ENCODE peak calls at places on chromosome 17, in eight cellular contexts. One of them, this sample, is unnamed.

GRCh38 chr17:1561420-1562177 is 993 bp downstream of the PITPNA start:
- DNase-seq in SK-N-SH: peak; percentile 79
- DNase-seq in AG04450: no peak
- DNase-seq in CD4-positive, alpha-beta memory T cell: no peak
- DNase-seq in A549: peak; percentile 63
- DNase-seq in OCI-LY7: peak; percentile 51
- DNase-seq in kidney epithelial cell: no peak
- DNase-seq in HCT116: no peak
- DNase-seq in this sample: no peak

GRCh38 chr17:70374496-70374895 is 205.2 kb downstream of the KCNJ2 start:
- DNase-seq in SK-N-SH: peak; percentile 18
- DNase-seq in AG04450: no peak
- DNase-seq in CD4-positive, alpha-beta memory T cell: no peak
- DNase-seq in A549: no peak
- DNase-seq in OCI-LY7: no peak
- DNase-seq in kidney epithelial cell: no peak
- DNase-seq in HCT116: no peak
- DNase-seq in this sample: no peak

GRCh38 chr17:81517339-81518112 is 4.9 kb upstream of the ACTG1 start:
- DNase-seq in SK-N-SH: no peak
- DNase-seq in AG04450: no peak
- DNase-seq in CD4-positive, alpha-beta memory T cell: peak; percentile 39
- DNase-seq in A549: no peak
- DNase-seq in OCI-LY7: peak; percentile 94
- DNase-seq in kidney epithelial cell: no peak
- DNase-seq in HCT116: no peak
- DNase-seq in this sample: no peak

GRCh38 chr17:39867891-39868553 is at the start of gene ZPBP2:
- DNase-seq in SK-N-SH: no peak
- DNase-seq in AG04450: no peak
- DNase-seq in CD4-positive, alpha-beta memory T cell: no peak
- DNase-seq in A549: no peak
- DNase-seq in OCI-LY7: no peak
- DNase-seq in kidney epithelial cell: no peak
- DNase-seq in HCT116: no peak
- DNase-seq in this sample: no peak

GRCh38 chr17:46043606-46044005 is 44.6 kb downstream of the STH start:
- DNase-seq in SK-N-SH: no peak
- DNase-seq in AG04450: no peak
- DNase-seq in CD4-positive, alpha-beta memory T cell: no peak
- DNase-seq in A549: no peak
- DNase-seq in OCI-LY7: no peak
- DNase-seq in kidney epithelial cell: no peak
- DNase-seq in HCT116: no peak
- DNase-seq in this sample: no peak

GRCh38 chr17:48995332-48995870 is 1.8 kb upstream of the IGF2BP1 start:
- DNase-seq in SK-N-SH: no peak
- DNase-seq in AG04450: no peak
- DNase-seq in CD4-positive, alpha-beta memory T cell: no peak
- DNase-seq in A549: no peak
- DNase-seq in OCI-LY7: peak; percentile 24
- DNase-seq in kidney epithelial cell: no peak
- DNase-seq in HCT116: no peak
- DNase-seq in this sample: no peak

GRCh38 chr17:520447-521167 is 168.0 kb upstream of the RPH3AL start:
- DNase-seq in SK-N-SH: peak; percentile 41
- DNase-seq in AG04450: peak; percentile 39
- DNase-seq in CD4-positive, alpha-beta memory T cell: no peak
- DNase-seq in A549: no peak
- DNase-seq in OCI-LY7: no peak
- DNase-seq in kidney epithelial cell: peak; percentile 54
- DNase-seq in HCT116: no peak
- DNase-seq in this sample: no peak

GRCh38 chr17:69358688-69359596 is 32.0 kb upstream of the ABCA5 start:
- DNase-seq in SK-N-SH: peak; percentile 36
- DNase-seq in AG04450: no peak
- DNase-seq in CD4-positive, alpha-beta memory T cell: no peak
- DNase-seq in A549: no peak
- DNase-seq in OCI-LY7: peak; percentile 76
- DNase-seq in kidney epithelial cell: no peak
- DNase-seq in HCT116: peak; percentile 26
- DNase-seq in this sample: peak; percentile 41

GRCh38 chr17:21278304-21279197 is 6.0 kb upstream of the MAP2K3 start:
- DNase-seq in SK-N-SH: no peak
- DNase-seq in AG04450: no peak
- DNase-seq in CD4-positive, alpha-beta memory T cell: peak; percentile 83
- DNase-seq in A549: no peak
- DNase-seq in OCI-LY7: peak; percentile 85
- DNase-seq in kidney epithelial cell: no peak
- DNase-seq in HCT116: no peak
- DNase-seq in this sample: peak; percentile 95

GRCh38 chr17:75664099-75664549 is 2.8 kb downstream of the RECQL5 start:
- DNase-seq in SK-N-SH: no peak
- DNase-seq in AG04450: no peak
- DNase-seq in CD4-positive, alpha-beta memory T cell: no peak
- DNase-seq in A549: no peak
- DNase-seq in OCI-LY7: peak; percentile 100
- DNase-seq in kidney epithelial cell: no peak
- DNase-seq in HCT116: no peak
- DNase-seq in this sample: no peak

GRCh38 chr17:44086364-44087311 is 16.1 kb downstream of the G6PC3 start:
- DNase-seq in SK-N-SH: peak; percentile 81
- DNase-seq in AG04450: peak; percentile 75
- DNase-seq in CD4-positive, alpha-beta memory T cell: peak; percentile 52
- DNase-seq in A549: peak; percentile 96
- DNase-seq in OCI-LY7: no peak
- DNase-seq in kidney epithelial cell: peak; percentile 72
- DNase-seq in HCT116: peak; percentile 37
- DNase-seq in this sample: no peak

GRCh38 chr17:8148560-8148959 is 3.6 kb downstream of the PER1 start:
- DNase-seq in SK-N-SH: no peak
- DNase-seq in AG04450: no peak
- DNase-seq in CD4-positive, alpha-beta memory T cell: peak; percentile 38
- DNase-seq in A549: no peak
- DNase-seq in OCI-LY7: no peak
- DNase-seq in kidney epithelial cell: no peak
- DNase-seq in HCT116: no peak
- DNase-seq in this sample: no peak

GRCh38 chr17:376936-377863 is 24.6 kb upstream of the RPH3AL start:
- DNase-seq in SK-N-SH: no peak
- DNase-seq in AG04450: no peak
- DNase-seq in CD4-positive, alpha-beta memory T cell: no peak
- DNase-seq in A549: no peak
- DNase-seq in OCI-LY7: no peak
- DNase-seq in kidney epithelial cell: no peak
- DNase-seq in HCT116: no peak
- DNase-seq in this sample: peak; percentile 32

GRCh38 chr17:20944014-20944905 is 98.6 kb downstream of the USP22 start:
- DNase-seq in SK-N-SH: no peak
- DNase-seq in AG04450: no peak
- DNase-seq in CD4-positive, alpha-beta memory T cell: no peak
- DNase-seq in A549: no peak
- DNase-seq in OCI-LY7: peak; percentile 53
- DNase-seq in kidney epithelial cell: no peak
- DNase-seq in HCT116: peak; percentile 36
- DNase-seq in this sample: peak; percentile 7

GRCh38 chr17:22496450-22496849 is 804.1 kb downstream of the KCNJ18 start:
- DNase-seq in SK-N-SH: no peak
- DNase-seq in AG04450: no peak
- DNase-seq in CD4-positive, alpha-beta memory T cell: no peak
- DNase-seq in A549: no peak
- DNase-seq in OCI-LY7: no peak
- DNase-seq in kidney epithelial cell: no peak
- DNase-seq in HCT116: no peak
- DNase-seq in this sample: no peak

GRCh38 chr17:80765241-80766022 is 220.8 kb downstream of the RPTOR start:
- DNase-seq in SK-N-SH: no peak
- DNase-seq in AG04450: no peak
- DNase-seq in CD4-positive, alpha-beta memory T cell: peak; percentile 46
- DNase-seq in A549: no peak
- DNase-seq in OCI-LY7: peak; percentile 70
- DNase-seq in kidney epithelial cell: no peak
- DNase-seq in HCT116: no peak
- DNase-seq in this sample: peak; percentile 63

GRCh38 chr17:71790791-71791190 is 330.0 kb upstream of the SOX9 start:
- DNase-seq in SK-N-SH: no peak
- DNase-seq in AG04450: no peak
- DNase-seq in CD4-positive, alpha-beta memory T cell: no peak
- DNase-seq in A549: peak; percentile 13
- DNase-seq in OCI-LY7: no peak
- DNase-seq in kidney epithelial cell: no peak
- DNase-seq in HCT116: no peak
- DNase-seq in this sample: no peak

DNA sequence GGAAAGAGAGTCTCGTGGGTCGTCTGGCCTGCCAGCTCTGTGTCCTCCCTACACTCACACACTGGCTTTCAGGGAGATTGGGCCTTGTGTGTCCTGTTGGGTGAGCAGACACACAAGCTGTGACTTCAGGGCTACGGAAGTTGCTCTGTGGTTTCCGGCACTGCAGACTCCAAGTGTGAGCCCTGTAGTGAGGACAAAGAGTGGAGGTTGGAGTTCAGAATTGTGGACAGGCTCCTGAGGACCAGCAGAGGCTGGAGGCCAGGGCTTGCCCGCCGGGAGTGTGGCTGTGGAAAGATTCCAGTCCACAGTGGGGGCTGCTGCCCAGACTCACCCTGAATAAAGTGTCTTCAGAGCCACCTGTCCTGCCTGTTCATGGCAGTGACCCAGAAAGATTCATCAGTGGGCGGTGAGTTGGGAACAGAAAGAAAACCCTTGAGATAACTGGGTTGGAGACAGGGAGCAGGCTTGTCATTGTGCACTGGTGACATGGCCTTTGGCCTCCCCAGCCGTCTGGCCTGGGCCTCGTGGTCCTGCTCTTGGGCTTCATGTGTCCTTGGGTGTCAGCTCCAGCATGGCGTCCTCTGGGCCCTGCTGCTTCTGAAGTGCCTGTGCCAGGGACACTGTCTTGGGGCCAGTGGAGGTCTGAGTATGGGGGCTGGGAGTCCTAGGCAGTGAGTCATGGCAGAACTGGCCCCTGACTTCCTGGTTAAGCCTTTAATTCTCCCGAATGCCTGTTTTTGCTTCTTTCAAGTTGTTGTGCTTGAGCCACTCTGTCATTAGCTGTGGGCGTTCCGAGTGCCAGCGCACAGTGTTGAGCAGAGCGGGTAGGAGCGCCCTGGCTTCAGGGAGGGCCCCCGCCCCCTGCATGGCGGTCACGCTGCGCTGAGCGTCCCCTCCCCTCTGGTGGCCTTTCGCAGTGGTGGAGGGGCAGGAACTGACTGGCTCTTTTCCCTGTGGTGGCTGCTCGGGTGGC is 19.9 kb upstream of the ZNF750 start:
- DNase-seq in SK-N-SH: no peak
- DNase-seq in AG04450: no peak
- DNase-seq in CD4-positive, alpha-beta memory T cell: peak; percentile 77
- DNase-seq in A549: peak; percentile 41
- DNase-seq in OCI-LY7: peak; percentile 40
- DNase-seq in kidney epithelial cell: peak; percentile 87
- DNase-seq in HCT116: peak; percentile 91
- DNase-seq in this sample: peak; percentile 89
- H3K4me3 ChIP-seq in SK-N-SH: no peak overlapping the region
- H3K4me3 ChIP-seq in AG04450: no peak overlapping the region
- H3K4me3 ChIP-seq in CD4-positive, alpha-beta memory T cell: peak overlapping the region; percentile 51
- H3K4me3 ChIP-seq in A549: no peak overlapping the region
- H3K4me3 ChIP-seq in OCI-LY7: no peak overlapping the region
- H3K4me3 ChIP-seq in kidney epithelial cell: peak overlapping the region; percentile 3
- H3K4me3 ChIP-seq in HCT116: peak overlapping the region; percentile 20
- H3K4me3 ChIP-seq in this sample: peak overlapping the region; percentile 63

GRCh38 chr17:55259684-55260111 is 5.1 kb upstream of the HLF start:
- DNase-seq in SK-N-SH: no peak
- DNase-seq in AG04450: no peak
- DNase-seq in CD4-positive, alpha-beta memory T cell: no peak
- DNase-seq in A549: no peak
- DNase-seq in OCI-LY7: peak; percentile 4
- DNase-seq in kidney epithelial cell: no peak
- DNase-seq in HCT116: no peak
- DNase-seq in this sample: no peak
- H3K4me3 ChIP-seq in SK-N-SH: no peak overlapping the region
- H3K4me3 ChIP-seq in AG04450: no peak overlapping the region
- H3K4me3 ChIP-seq in CD4-positive, alpha-beta memory T cell: no peak overlapping the region
- H3K4me3 ChIP-seq in A549: no peak overlapping the region
- H3K4me3 ChIP-seq in OCI-LY7: no peak overlapping the region
- H3K4me3 ChIP-seq in kidney epithelial cell: no peak overlapping the region
- H3K4me3 ChIP-seq in HCT116: no peak overlapping the region
- H3K4me3 ChIP-seq in this sample: no peak overlapping the region

DNA sequence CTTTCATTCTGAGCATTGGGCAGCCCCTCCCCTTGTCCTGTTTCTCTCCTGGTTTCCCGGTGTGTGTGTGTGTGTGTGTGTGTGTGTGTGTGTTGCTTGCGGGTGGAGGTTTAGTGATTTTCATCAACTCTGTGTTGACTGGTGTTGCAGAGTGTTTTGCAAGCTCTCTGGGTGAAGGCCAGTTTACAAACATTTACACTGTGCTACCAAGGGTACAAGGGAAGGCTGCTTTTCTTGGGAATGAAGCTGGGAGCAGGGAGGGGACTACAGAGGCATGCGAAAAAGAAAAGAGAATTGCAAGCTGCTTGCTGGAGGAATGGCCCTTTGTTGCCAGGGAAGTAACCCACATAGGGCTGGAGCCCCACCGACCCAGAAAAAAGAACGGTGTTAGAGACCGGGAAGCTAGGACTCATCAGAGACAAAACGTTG is 29.6 kb downstream of the HS3ST3B1 start:
- DNase-seq in SK-N-SH: no peak
- DNase-seq in AG04450: no peak
- DNase-seq in CD4-positive, alpha-beta memory T cell: no peak
- DNase-seq in A549: no peak
- DNase-seq in OCI-LY7: no peak
- DNase-seq in kidney epithelial cell: no peak
- DNase-seq in HCT116: no peak
- DNase-seq in this sample: no peak
- H3K4me3 ChIP-seq in SK-N-SH: no peak overlapping the region
- H3K4me3 ChIP-seq in AG04450: no peak overlapping the region
- H3K4me3 ChIP-seq in CD4-positive, alpha-beta memory T cell: no peak overlapping the region
- H3K4me3 ChIP-seq in A549: no peak overlapping the region
- H3K4me3 ChIP-seq in OCI-LY7: no peak overlapping the region
- H3K4me3 ChIP-seq in kidney epithelial cell: no peak overlapping the region
- H3K4me3 ChIP-seq in HCT116: no peak overlapping the region
- H3K4me3 ChIP-seq in this sample: no peak overlapping the region

DNA sequence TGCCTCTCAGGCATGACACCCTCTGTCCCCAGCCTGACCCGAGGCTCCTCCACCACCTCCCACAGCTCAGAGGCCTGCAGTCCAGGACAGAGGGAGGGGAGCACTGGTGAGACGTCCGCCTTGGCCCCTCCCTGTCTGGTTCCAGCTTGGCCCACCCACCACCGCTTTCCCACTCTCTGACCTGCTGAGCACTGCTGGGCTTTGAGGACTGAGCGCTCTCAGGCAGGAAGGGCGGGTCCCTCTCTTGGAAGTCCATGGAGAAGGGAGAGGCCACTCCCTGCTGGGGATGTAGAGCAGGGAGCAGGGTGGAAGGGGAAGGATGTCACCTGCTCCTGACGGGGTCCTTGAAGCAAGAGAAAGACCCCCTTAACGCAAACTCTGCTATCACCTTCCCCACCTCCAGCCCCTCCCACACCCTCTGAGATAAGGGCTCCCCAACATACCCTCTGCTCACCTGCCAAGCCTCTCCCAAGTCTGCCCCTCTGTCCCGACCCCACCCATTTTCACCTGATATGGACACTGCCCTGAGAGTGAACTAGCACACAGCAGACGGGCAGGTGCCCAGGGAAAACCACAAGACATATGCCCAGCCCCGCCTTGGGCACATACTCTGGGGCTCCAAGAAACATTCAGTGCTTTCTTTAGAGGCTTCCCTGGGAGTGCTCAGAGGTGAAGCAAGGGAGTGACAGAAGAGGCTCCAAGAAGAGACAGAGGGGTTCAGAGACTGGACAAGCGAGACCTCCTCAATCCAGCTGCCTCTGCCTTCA is 1.4 kb downstream of the OSBPL7 start:
- DNase-seq in SK-N-SH: no peak
- DNase-seq in AG04450: no peak
- DNase-seq in CD4-positive, alpha-beta memory T cell: no peak
- DNase-seq in A549: no peak
- DNase-seq in OCI-LY7: no peak
- DNase-seq in kidney epithelial cell: no peak
- DNase-seq in HCT116: no peak
- DNase-seq in this sample: no peak
- H3K4me3 ChIP-seq in SK-N-SH: peak overlapping the region; percentile 93
- H3K4me3 ChIP-seq in AG04450: peak overlapping the region; percentile 85
- H3K4me3 ChIP-seq in CD4-positive, alpha-beta memory T cell: peak overlapping the region; percentile 90
- H3K4me3 ChIP-seq in A549: no peak overlapping the region
- H3K4me3 ChIP-seq in OCI-LY7: peak overlapping the region; percentile 92
- H3K4me3 ChIP-seq in kidney epithelial cell: no peak overlapping the region
- H3K4me3 ChIP-seq in HCT116: peak overlapping the region; percentile 70
- H3K4me3 ChIP-seq in this sample: peak overlapping the region; percentile 95